ENCODE peak calls at places on chromosomes 4 and X, in four cellular contexts. U is CD4-positive, alpha-beta T cell; Z is BJ; E is D721Med. A is an unnamed sample.

GRCh38 chrX:15973299-15973698 is 118.7 kb upstream of the AP1S2 start:
- DNase-seq in U (no peak), Z (no peak), E (no peak), A (peak)

GRCh38 chrX:45261005-45261404 is 60.3 kb upstream of the DIPK2B start:
- DNase-seq in U (no peak), Z (no peak), E (no peak), A (no peak)

GRCh38 chr4:87530868-87531267 is 1.7 kb upstream of the SPARCL1 start:
- DNase-seq in U (no peak), Z (no peak), E (no peak), A (no peak)

GRCh38 chr4:174713821-174714220 is 115.2 kb downstream of the GLRA3 start:
- DNase-seq in U (no peak), Z (no peak), E (no peak), A (no peak)

GRCh38 chr4:94803181-94803580 is 45.4 kb downstream of the BMPR1B start:
- DNase-seq in U (no peak), Z (no peak), E (no peak), A (no peak)

GRCh38 chr4:21697583-21697982 is 251.0 kb downstream of the KCNIP4 start:
- DNase-seq in U (no peak), Z (no peak), E (no peak), A (peak)

GRCh38 chr4:27490747-27491146 is 630.1 kb downstream of the STIM2 start:
- DNase-seq in U (no peak), Z (no peak), E (no peak), A (no peak)

GRCh38 chr4:177596035-177596434 is 153.8 kb upstream of the AGA start:
- DNase-seq in U (no peak), Z (no peak), E (no peak), A (no peak)

GRCh38 chrX:40420899-40421729 is 159.7 kb upstream of the ATP6AP2 start:
- DNase-seq in U (no peak), Z (no peak), E (no peak), A (no peak)

GRCh38 chrX:21479695-21480280 is 105.6 kb downstream of the CNKSR2 start:
- DNase-seq in U (no peak), Z (peak), E (no peak), A (peak)

GRCh38 chr4:185718578-185719492 is 93.2 kb downstream of the SORBS2 start:
- DNase-seq in U (no peak), Z (no peak), E (no peak), A (no peak)

GRCh38 chrX:119187298-119187697 is 48.8 kb upstream of the PGRMC1 start:
- DNase-seq in U (no peak), Z (no peak), E (no peak), A (no peak)

GRCh38 chr4:102736636-102737549 is 23.9 kb downstream of the MANBA start:
- DNase-seq in U (no peak), Z (no peak), E (no peak), A (no peak)

GRCh38 chr4:81142744-81143143 is 72.3 kb downstream of the PRKG2 start:
- DNase-seq in U (no peak), Z (no peak), E (no peak), A (no peak)

GRCh38 chr4:55398461-55398860 is 2.7 kb downstream of the TMEM165 start:
- DNase-seq in U (no peak), Z (peak), E (no peak), A (no peak)

GRCh38 chr4:100641326-100641725 is 123.5 kb upstream of the EMCN start:
- DNase-seq in U (no peak), Z (no peak), E (no peak), A (no peak)

GRCh38 chrX:40011483-40012038 is 86.2 kb downstream of the BCOR start:
- DNase-seq in U (no peak), Z (no peak), E (no peak), A (peak)

GRCh38 chr4:186770446-186771175 is 47.0 kb upstream of the FAT1 start:
- DNase-seq in U (no peak), Z (peak), E (no peak), A (no peak)

GRCh38 chrX:120732461-120732860 is 102.6 kb upstream of the C1GALT1C1 start:
- DNase-seq in U (no peak), Z (no peak), E (no peak), A (no peak)

GRCh38 chrX:65601530-65602281 is 65.7 kb upstream of the MSN start:
- DNase-seq in U (peak), Z (peak), E (no peak), A (peak)

GRCh38 chrX:129653985-129654651 is 638 bp downstream of the APLN start:
- DNase-seq in U (no peak), Z (no peak), E (no peak), A (no peak)

GRCh38 chr4:137597751-137598493 is 65.6 kb upstream of the PCDH18 start:
- DNase-seq in U (no peak), Z (no peak), E (no peak), A (no peak)

GRCh38 chrX:781216-782211 is 150.9 kb downstream of the SHOX start:
- DNase-seq in U (no peak), Z (no peak), E (no peak), A (no peak)

GRCh38 chrX:134624046-134624430 is 34.2 kb downstream of the PLAC1 start:
- DNase-seq in U (no peak), Z (no peak), E (no peak), A (no peak)

GRCh38 chr4:113452868-113453620 is 308.5 kb downstream of the CAMK2D start:
- DNase-seq in U (no peak), Z (no peak), E (no peak), A (peak)

GRCh38 chr4:172845281-172845680 is 323.3 kb upstream of the GALNT7 start:
- DNase-seq in U (no peak), Z (no peak), E (no peak), A (no peak)

GRCh38 chrX:136961594-136962135 is 72.1 kb downstream of the GPR101 start:
- DNase-seq in U (no peak), Z (no peak), E (no peak), A (no peak)

GRCh38 chr4:125303821-125304220 is 10.9 kb upstream of the FAT4 start:
- DNase-seq in U (no peak), Z (no peak), E (no peak), A (no peak)

GRCh38 chr4:174214102-174214878 is 69.2 kb downstream of the FBXO8 start:
- DNase-seq in U (no peak), Z (no peak), E (no peak), A (no peak)

GRCh38 chr4:76830612-76831474 is 67.1 kb downstream of the SOWAHB start:
- DNase-seq in U (no peak), Z (peak), E (no peak), A (peak)

GRCh38 chr4:55078987-55079386 is 46.4 kb downstream of the KDR start:
- DNase-seq in U (no peak), Z (no peak), E (no peak), A (no peak)

GRCh38 chrX:110042521-110042920 is 39.6 kb downstream of the TMEM164 start:
- DNase-seq in U (no peak), Z (no peak), E (no peak), A (no peak)

DNA sequence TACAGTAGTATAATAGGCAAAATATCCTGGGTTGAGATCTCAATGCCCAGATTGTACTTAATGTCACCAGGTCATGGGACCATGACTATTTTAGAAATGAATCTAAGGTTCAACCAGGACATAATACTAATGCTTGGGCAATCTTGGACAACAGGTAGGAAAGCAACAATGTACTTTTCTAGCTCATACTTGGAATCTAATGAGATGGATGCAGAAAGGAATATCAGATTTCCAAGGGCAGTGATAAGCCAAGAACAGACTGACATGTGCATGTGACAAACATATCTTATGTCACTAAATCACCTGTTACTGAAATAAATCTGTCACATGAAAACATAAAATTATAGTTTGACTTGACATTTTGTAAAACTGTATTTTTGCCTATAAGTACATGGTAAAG is 51.1 kb downstream of the RPS6KA3 start:
- DNase-seq in U (no peak), Z (no peak), E (no peak), A (no peak)
- TF ChIP-seq CTCF in U (no peak), Z (no peak), E (no peak), A (no peak)

DNA sequence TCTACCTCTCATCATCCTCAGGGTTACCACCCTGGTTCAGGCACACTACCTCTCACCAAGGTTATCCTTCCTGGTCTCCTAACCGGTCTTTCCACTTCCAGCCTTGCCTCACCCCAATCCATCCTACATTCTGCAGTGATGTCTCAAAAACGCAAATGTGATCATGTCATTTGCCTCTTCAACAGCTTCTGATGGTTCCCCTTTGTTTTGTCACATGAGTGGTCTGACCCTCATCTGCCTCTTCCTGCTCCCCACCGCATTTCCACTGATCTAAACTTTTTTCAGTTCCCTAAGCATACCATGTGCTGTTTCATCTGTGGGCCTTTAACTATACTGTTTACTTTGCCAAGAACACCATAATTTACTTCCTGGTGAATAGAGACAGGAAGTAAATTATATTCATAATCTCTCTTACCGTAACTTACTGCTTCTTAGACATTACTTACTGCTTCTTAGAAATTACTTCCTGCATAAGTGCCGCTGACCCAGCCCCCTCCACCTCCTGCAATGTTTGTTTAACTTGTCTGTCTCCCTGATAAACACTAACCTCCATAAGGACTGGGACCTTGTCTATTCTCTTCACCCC is 27.1 kb upstream of the NSUN7 start:
- DNase-seq in U (peak), Z (no peak), E (no peak), A (no peak)
- TF ChIP-seq CTCF in U (no peak), Z (no peak), E (no peak), A (no peak)

GRCh38 chr4:8410641-8411271 is 29.8 kb downstream of the ACOX3 start:
- DNase-seq in U (no peak), Z (no peak), E (no peak), A (peak)
- TF ChIP-seq CTCF in U (no peak), Z (peak), E (peak), A (peak)

DNA sequence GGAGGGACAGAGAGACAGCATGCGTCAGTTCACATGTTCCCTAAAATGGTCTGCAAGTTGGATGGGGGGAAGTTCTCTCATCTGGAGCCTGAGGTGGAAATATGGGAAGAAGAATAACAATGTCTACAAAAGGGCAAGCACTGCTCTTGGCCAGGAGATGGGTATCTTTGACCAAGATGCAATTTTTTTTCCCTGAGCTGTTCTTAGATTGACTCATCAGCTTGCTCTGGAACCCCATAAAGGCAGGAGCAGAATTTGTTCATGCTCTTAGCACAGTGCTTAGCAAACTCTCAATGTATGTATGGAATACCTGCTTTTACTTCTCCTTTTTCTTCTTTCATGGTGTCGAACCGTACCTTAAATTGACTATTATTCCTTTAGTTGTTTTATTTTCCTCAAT is 90.5 kb upstream of the ZNF827 start:
- DNase-seq in U (no peak), Z (no peak), E (no peak), A (no peak)
- TF ChIP-seq CTCF in U (no peak), Z (no peak), E (no peak), A (no peak)

GRCh38 chr4:62408467-62408866 is 1208.3 kb downstream of the ADGRL3 start:
- DNase-seq in U (no peak), Z (no peak), E (no peak), A (no peak)
- TF ChIP-seq CTCF in U (no peak), Z (no peak), E (peak), A (no peak)

GRCh38 chrX:79413009-79413408 is 45.9 kb upstream of the ITM2A start:
- DNase-seq in U (no peak), Z (no peak), E (no peak), A (no peak)
- TF ChIP-seq CTCF in U (peak), Z (peak), E (no peak), A (peak)